ENCODE peak calls at places on chromosomes 1 and 21, in eight cellular contexts. One of them, this sample, is unnamed.

GRCh38 chr1:11862890-11863289 is 4.1 kb upstream of the NPPB start:
- DNase-seq in fibroblast of pulmonary artery: no peak
- DNase-seq in CD4-positive, alpha-beta T cell: no peak
- DNase-seq in CD8-positive, alpha-beta T cell: no peak
- DNase-seq in transverse colon: no peak
- DNase-seq in K562: no peak
- DNase-seq in GM20000: no peak
- DNase-seq in upper lobe of right lung: no peak
- DNase-seq in this sample: peak

GRCh38 chr21:35925497-35925896 is 134.8 kb downstream of the SETD4 start:
- DNase-seq in fibroblast of pulmonary artery: peak
- DNase-seq in CD4-positive, alpha-beta T cell: no peak
- DNase-seq in CD8-positive, alpha-beta T cell: no peak
- DNase-seq in transverse colon: no peak
- DNase-seq in K562: no peak
- DNase-seq in GM20000: no peak
- DNase-seq in upper lobe of right lung: no peak
- DNase-seq in this sample: peak

GRCh38 chr1:61699893-61700851 is 24.8 kb downstream of the TM2D1 start:
- DNase-seq in fibroblast of pulmonary artery: no peak
- DNase-seq in CD4-positive, alpha-beta T cell: no peak
- DNase-seq in CD8-positive, alpha-beta T cell: no peak
- DNase-seq in transverse colon: no peak
- DNase-seq in K562: no peak
- DNase-seq in GM20000: no peak
- DNase-seq in upper lobe of right lung: no peak
- DNase-seq in this sample: no peak

GRCh38 chr1:156748670-156749428 is 2.6 kb downstream of the HDGF start:
- DNase-seq in fibroblast of pulmonary artery: peak
- DNase-seq in CD4-positive, alpha-beta T cell: no peak
- DNase-seq in CD8-positive, alpha-beta T cell: no peak
- DNase-seq in transverse colon: peak
- DNase-seq in K562: peak
- DNase-seq in GM20000: no peak
- DNase-seq in upper lobe of right lung: peak
- DNase-seq in this sample: no peak

GRCh38 chr1:223702735-223703667 is 9.3 kb upstream of the CAPN2 start:
- DNase-seq in fibroblast of pulmonary artery: no peak
- DNase-seq in CD4-positive, alpha-beta T cell: no peak
- DNase-seq in CD8-positive, alpha-beta T cell: no peak
- DNase-seq in transverse colon: no peak
- DNase-seq in K562: no peak
- DNase-seq in GM20000: no peak
- DNase-seq in upper lobe of right lung: no peak
- DNase-seq in this sample: no peak

GRCh38 chr1:207248544-207249206 is 72.8 kb upstream of the CD55 start:
- DNase-seq in fibroblast of pulmonary artery: no peak
- DNase-seq in CD4-positive, alpha-beta T cell: no peak
- DNase-seq in CD8-positive, alpha-beta T cell: no peak
- DNase-seq in transverse colon: no peak
- DNase-seq in K562: no peak
- DNase-seq in GM20000: no peak
- DNase-seq in upper lobe of right lung: no peak
- DNase-seq in this sample: no peak

GRCh38 chr1:154418062-154418897 is 13.1 kb downstream of the IL6R start:
- DNase-seq in fibroblast of pulmonary artery: peak
- DNase-seq in CD4-positive, alpha-beta T cell: no peak
- DNase-seq in CD8-positive, alpha-beta T cell: no peak
- DNase-seq in transverse colon: peak
- DNase-seq in K562: peak
- DNase-seq in GM20000: no peak
- DNase-seq in upper lobe of right lung: peak
- DNase-seq in this sample: peak

GRCh38 chr1:3125078-3125477 is 56.1 kb downstream of the PRDM16 start:
- DNase-seq in fibroblast of pulmonary artery: no peak
- DNase-seq in CD4-positive, alpha-beta T cell: no peak
- DNase-seq in CD8-positive, alpha-beta T cell: no peak
- DNase-seq in transverse colon: no peak
- DNase-seq in K562: no peak
- DNase-seq in GM20000: no peak
- DNase-seq in upper lobe of right lung: no peak
- DNase-seq in this sample: no peak

GRCh38 chr1:11521605-11522399 is 42.8 kb downstream of the DISP3 start:
- DNase-seq in fibroblast of pulmonary artery: no peak
- DNase-seq in CD4-positive, alpha-beta T cell: no peak
- DNase-seq in CD8-positive, alpha-beta T cell: no peak
- DNase-seq in transverse colon: no peak
- DNase-seq in K562: no peak
- DNase-seq in GM20000: no peak
- DNase-seq in upper lobe of right lung: peak
- DNase-seq in this sample: no peak

GRCh38 chr21:39386899-39387298 is 38.0 kb upstream of the HMGN1 start:
- DNase-seq in fibroblast of pulmonary artery: no peak
- DNase-seq in CD4-positive, alpha-beta T cell: no peak
- DNase-seq in CD8-positive, alpha-beta T cell: no peak
- DNase-seq in transverse colon: no peak
- DNase-seq in K562: no peak
- DNase-seq in GM20000: no peak
- DNase-seq in upper lobe of right lung: no peak
- DNase-seq in this sample: no peak

GRCh38 chr1:243850368-243851128 is 505 bp upstream of the AKT3 start:
- DNase-seq in fibroblast of pulmonary artery: peak
- DNase-seq in CD4-positive, alpha-beta T cell: peak
- DNase-seq in CD8-positive, alpha-beta T cell: peak
- DNase-seq in transverse colon: peak
- DNase-seq in K562: peak
- DNase-seq in GM20000: peak
- DNase-seq in upper lobe of right lung: peak
- DNase-seq in this sample: peak

GRCh38 chr1:66351474-66351873 is 182.5 kb upstream of the SGIP1 start:
- DNase-seq in fibroblast of pulmonary artery: peak
- DNase-seq in CD4-positive, alpha-beta T cell: no peak
- DNase-seq in CD8-positive, alpha-beta T cell: no peak
- DNase-seq in transverse colon: no peak
- DNase-seq in K562: no peak
- DNase-seq in GM20000: no peak
- DNase-seq in upper lobe of right lung: no peak
- DNase-seq in this sample: no peak

GRCh38 chr1:228185641-228185965 is 20.0 kb downstream of the IBA57 start:
- DNase-seq in fibroblast of pulmonary artery: no peak
- DNase-seq in CD4-positive, alpha-beta T cell: peak
- DNase-seq in CD8-positive, alpha-beta T cell: peak
- DNase-seq in transverse colon: no peak
- DNase-seq in K562: no peak
- DNase-seq in GM20000: no peak
- DNase-seq in upper lobe of right lung: no peak
- DNase-seq in this sample: no peak

GRCh38 chr1:6497215-6497866 is 5.9 kb upstream of the PLEKHG5 start:
- DNase-seq in fibroblast of pulmonary artery: peak
- DNase-seq in CD4-positive, alpha-beta T cell: peak
- DNase-seq in CD8-positive, alpha-beta T cell: peak
- DNase-seq in transverse colon: peak
- DNase-seq in K562: peak
- DNase-seq in GM20000: peak
- DNase-seq in upper lobe of right lung: no peak
- DNase-seq in this sample: peak

GRCh38 chr1:22177354-22178003 is 34.6 kb upstream of the WNT4 start:
- DNase-seq in fibroblast of pulmonary artery: no peak
- DNase-seq in CD4-positive, alpha-beta T cell: no peak
- DNase-seq in CD8-positive, alpha-beta T cell: no peak
- DNase-seq in transverse colon: no peak
- DNase-seq in K562: no peak
- DNase-seq in GM20000: peak
- DNase-seq in upper lobe of right lung: no peak
- DNase-seq in this sample: peak

GRCh38 chr1:54238353-54239040 is 38.5 kb downstream of the MRPL37 start:
- DNase-seq in fibroblast of pulmonary artery: no peak
- DNase-seq in CD4-positive, alpha-beta T cell: no peak
- DNase-seq in CD8-positive, alpha-beta T cell: no peak
- DNase-seq in transverse colon: no peak
- DNase-seq in K562: no peak
- DNase-seq in GM20000: no peak
- DNase-seq in upper lobe of right lung: peak
- DNase-seq in this sample: no peak

GRCh38 chr1:15153184-15153841 is at the start of gene TMEM51:
- DNase-seq in fibroblast of pulmonary artery: peak
- DNase-seq in CD4-positive, alpha-beta T cell: no peak
- DNase-seq in CD8-positive, alpha-beta T cell: no peak
- DNase-seq in transverse colon: peak
- DNase-seq in K562: peak
- DNase-seq in GM20000: peak
- DNase-seq in upper lobe of right lung: peak
- DNase-seq in this sample: peak

GRCh38 chr1:153024413-153024812 is 6.6 kb upstream of the SPRR1B start:
- DNase-seq in fibroblast of pulmonary artery: no peak
- DNase-seq in CD4-positive, alpha-beta T cell: no peak
- DNase-seq in CD8-positive, alpha-beta T cell: no peak
- DNase-seq in transverse colon: no peak
- DNase-seq in K562: no peak
- DNase-seq in GM20000: no peak
- DNase-seq in upper lobe of right lung: no peak
- DNase-seq in this sample: no peak
- TF ChIP-seq CTCF in fibroblast of pulmonary artery: no peak
- TF ChIP-seq CTCF in CD4-positive, alpha-beta T cell: no peak
- TF ChIP-seq CTCF in CD8-positive, alpha-beta T cell: no peak
- TF ChIP-seq CTCF in transverse colon: no peak
- TF ChIP-seq CTCF in K562: no peak
- TF ChIP-seq CTCF in GM20000: no peak
- TF ChIP-seq CTCF in upper lobe of right lung: no peak
- TF ChIP-seq CTCF in this sample: no peak

GRCh38 chr21:14771587-14771986 is 225.5 kb upstream of the SAMSN1 start:
- DNase-seq in fibroblast of pulmonary artery: no peak
- DNase-seq in CD4-positive, alpha-beta T cell: no peak
- DNase-seq in CD8-positive, alpha-beta T cell: no peak
- DNase-seq in transverse colon: no peak
- DNase-seq in K562: no peak
- DNase-seq in GM20000: no peak
- DNase-seq in upper lobe of right lung: no peak
- DNase-seq in this sample: no peak

GRCh38 chr21:14768042-14768441 is 221.9 kb upstream of the SAMSN1 start:
- DNase-seq in fibroblast of pulmonary artery: no peak
- DNase-seq in CD4-positive, alpha-beta T cell: no peak
- DNase-seq in CD8-positive, alpha-beta T cell: no peak
- DNase-seq in transverse colon: no peak
- DNase-seq in K562: no peak
- DNase-seq in GM20000: no peak
- DNase-seq in upper lobe of right lung: no peak
- DNase-seq in this sample: no peak

GRCh38 chr21:14773777-14774345 is 227.7 kb upstream of the SAMSN1 start:
- DNase-seq in fibroblast of pulmonary artery: peak
- DNase-seq in CD4-positive, alpha-beta T cell: peak
- DNase-seq in CD8-positive, alpha-beta T cell: peak
- DNase-seq in transverse colon: peak
- DNase-seq in K562: peak
- DNase-seq in GM20000: peak
- DNase-seq in upper lobe of right lung: no peak
- DNase-seq in this sample: peak
- TF ChIP-seq CTCF in fibroblast of pulmonary artery: peak
- TF ChIP-seq CTCF in CD4-positive, alpha-beta T cell: peak
- TF ChIP-seq CTCF in CD8-positive, alpha-beta T cell: peak
- TF ChIP-seq CTCF in transverse colon: peak
- TF ChIP-seq CTCF in K562: peak
- TF ChIP-seq CTCF in GM20000: peak
- TF ChIP-seq CTCF in upper lobe of right lung: peak
- TF ChIP-seq CTCF in this sample: no peak

DNA sequence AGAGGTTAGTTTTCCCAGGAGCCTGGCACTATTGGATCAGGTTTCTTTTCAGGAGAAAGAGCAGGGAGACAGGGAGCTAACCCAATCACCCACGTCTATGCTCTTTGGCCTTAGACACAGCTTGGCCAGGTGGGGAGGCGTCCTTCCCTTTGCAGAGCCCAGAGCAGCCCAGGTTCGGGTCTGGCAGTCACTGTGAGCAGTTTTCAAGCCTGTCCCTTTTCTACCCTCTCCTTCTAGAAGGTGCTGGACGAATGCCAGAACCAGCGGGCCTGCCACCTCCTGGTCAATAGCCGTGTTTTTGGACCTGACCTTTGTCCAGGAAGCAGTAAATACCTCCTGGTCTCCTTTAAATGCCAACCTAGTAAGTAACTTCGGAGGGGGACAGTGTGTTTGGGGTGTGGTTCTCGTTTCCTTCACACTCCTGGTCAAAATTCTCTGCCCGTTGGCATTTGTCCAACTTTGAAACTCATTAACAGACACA is 44.9 kb downstream of the EVA1C start:
- DNase-seq in fibroblast of pulmonary artery: peak
- DNase-seq in CD4-positive, alpha-beta T cell: no peak
- DNase-seq in CD8-positive, alpha-beta T cell: no peak
- DNase-seq in transverse colon: peak
- DNase-seq in K562: peak
- DNase-seq in GM20000: no peak
- DNase-seq in upper lobe of right lung: peak
- DNase-seq in this sample: no peak
- TF ChIP-seq CTCF in fibroblast of pulmonary artery: peak
- TF ChIP-seq CTCF in CD4-positive, alpha-beta T cell: no peak
- TF ChIP-seq CTCF in CD8-positive, alpha-beta T cell: no peak
- TF ChIP-seq CTCF in transverse colon: peak
- TF ChIP-seq CTCF in K562: peak
- TF ChIP-seq CTCF in GM20000: no peak
- TF ChIP-seq CTCF in upper lobe of right lung: no peak
- TF ChIP-seq CTCF in this sample: no peak

DNA sequence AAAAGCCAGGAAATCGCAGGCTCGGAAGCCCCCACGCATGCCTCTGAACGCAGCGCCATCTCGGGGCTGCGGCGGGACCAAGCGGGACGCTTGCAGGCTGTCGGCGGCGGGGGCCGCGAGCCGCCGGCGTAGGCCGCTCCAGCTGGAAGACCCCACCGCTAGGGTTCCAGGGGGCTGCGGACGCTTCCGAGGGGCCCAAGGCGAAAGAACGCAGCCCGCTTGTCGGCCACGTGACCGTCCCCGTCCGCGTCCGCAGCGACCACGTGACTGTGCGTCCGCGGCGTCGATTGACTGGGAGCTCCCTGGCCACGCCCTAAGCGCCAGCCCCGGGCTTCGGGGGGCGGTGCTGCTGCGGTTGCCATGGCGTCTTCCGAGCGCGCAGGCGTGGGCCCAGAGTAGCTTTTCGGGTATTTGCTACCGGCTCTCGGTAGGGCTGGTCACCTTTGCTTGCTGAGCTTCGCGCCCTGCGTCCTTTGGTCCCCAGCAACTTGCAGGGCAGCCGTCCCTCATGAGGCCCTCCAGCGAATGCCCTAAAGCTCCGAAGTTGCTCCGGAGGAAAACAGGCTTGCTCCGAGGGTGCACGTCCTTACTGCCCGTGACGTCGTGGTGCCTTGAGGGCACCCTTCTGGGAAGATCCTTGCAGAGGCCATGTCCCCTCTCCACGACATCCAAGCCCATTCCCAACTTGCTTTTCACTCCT is 197.2 kb downstream of the DYRK1A start:
- DNase-seq in fibroblast of pulmonary artery: peak
- DNase-seq in CD4-positive, alpha-beta T cell: peak
- DNase-seq in CD8-positive, alpha-beta T cell: peak
- DNase-seq in transverse colon: peak
- DNase-seq in K562: peak
- DNase-seq in GM20000: peak
- DNase-seq in upper lobe of right lung: peak
- DNase-seq in this sample: peak
- TF ChIP-seq CTCF in fibroblast of pulmonary artery: peak
- TF ChIP-seq CTCF in CD4-positive, alpha-beta T cell: peak
- TF ChIP-seq CTCF in CD8-positive, alpha-beta T cell: peak
- TF ChIP-seq CTCF in transverse colon: peak
- TF ChIP-seq CTCF in K562: peak
- TF ChIP-seq CTCF in GM20000: no peak
- TF ChIP-seq CTCF in upper lobe of right lung: peak
- TF ChIP-seq CTCF in this sample: peak

GRCh38 chr1:8096105-8097011 is 70.2 kb upstream of the ERRFI1 start:
- DNase-seq in fibroblast of pulmonary artery: peak
- DNase-seq in CD4-positive, alpha-beta T cell: no peak
- DNase-seq in CD8-positive, alpha-beta T cell: no peak
- DNase-seq in transverse colon: no peak
- DNase-seq in K562: no peak
- DNase-seq in GM20000: no peak
- DNase-seq in upper lobe of right lung: no peak
- DNase-seq in this sample: peak
- TF ChIP-seq CTCF in fibroblast of pulmonary artery: no peak
- TF ChIP-seq CTCF in CD4-positive, alpha-beta T cell: no peak
- TF ChIP-seq CTCF in CD8-positive, alpha-beta T cell: no peak
- TF ChIP-seq CTCF in transverse colon: no peak
- TF ChIP-seq CTCF in K562: no peak
- TF ChIP-seq CTCF in GM20000: no peak
- TF ChIP-seq CTCF in upper lobe of right lung: no peak
- TF ChIP-seq CTCF in this sample: no peak